ENCODE peak calls at places on chromosomes 3 and 15, in seven cellular contexts. L is aorta, R is T-helper 2 cell, G is glutamatergic neuron, C is mesothelial cell of epicardium, W is left ventricle myocardium inferior, V is kidney epithelial cell. K is an unnamed sample.

GRCh38 chr3:19147905-19148767 is at the start of gene KCNH8:
- DNase-seq in L (peak), R (no peak), G (peak), C (peak), W (no peak), V (no peak), K (no peak)

GRCh38 chr3:129934234-129935123 is 40.0 kb upstream of the TRH start:
- DNase-seq in L (no peak), R (no peak), G (peak), C (peak), W (no peak), V (no peak), K (peak)

GRCh38 chr3:115513411-115513800 is 109.9 kb upstream of the GAP43 start:
- DNase-seq in L (no peak), R (no peak), G (no peak), C (no peak), W (no peak), V (no peak), K (no peak)

GRCh38 chr15:28058082-28058481 is 41.0 kb downstream of the OCA2 start:
- DNase-seq in L (no peak), R (no peak), G (no peak), C (no peak), W (no peak), V (no peak), K (no peak)

GRCh38 chr15:59553879-59554735 is 57.5 kb upstream of the GCNT3 start:
- DNase-seq in L (no peak), R (no peak), G (no peak), C (no peak), W (no peak), V (peak), K (peak)

GRCh38 chr15:88894348-88894818 is 961 bp downstream of the HAPLN3 start:
- DNase-seq in L (peak), R (peak), G (peak), C (peak), W (peak), V (no peak), K (peak)

GRCh38 chr3:129383292-129383860 is 45.1 kb downstream of the EFCAB12 start:
- DNase-seq in L (peak), R (no peak), G (peak), C (peak), W (peak), V (peak), K (peak)

GRCh38 chr15:57920916-57921315 is 144.6 kb downstream of the ALDH1A2 start:
- DNase-seq in L (no peak), R (no peak), G (no peak), C (no peak), W (no peak), V (no peak), K (no peak)

GRCh38 chr3:61821823-61822251 is 260.5 kb downstream of the PTPRG start:
- DNase-seq in L (no peak), R (no peak), G (no peak), C (no peak), W (no peak), V (no peak), K (no peak)

GRCh38 chr15:39100106-39100505 is 480.8 kb upstream of the THBS1 start:
- DNase-seq in L (no peak), R (no peak), G (no peak), C (no peak), W (no peak), V (no peak), K (no peak)

GRCh38 chr15:40921949-40922607 is 7.1 kb upstream of the DLL4 start:
- DNase-seq in L (no peak), R (no peak), G (no peak), C (no peak), W (no peak), V (no peak), K (no peak)

GRCh38 chr15:79682285-79682684 is 214.5 kb downstream of the MTHFS start:
- DNase-seq in L (peak), R (no peak), G (no peak), C (peak), W (peak), V (no peak), K (no peak)

GRCh38 chr3:195855471-195856409 is 44.0 kb upstream of the MUC4 start:
- DNase-seq in L (no peak), R (no peak), G (no peak), C (no peak), W (no peak), V (no peak), K (no peak)

GRCh38 chr3:50340404-50341329 is at the start of gene RASSF1:
- DNase-seq in L (peak), R (peak), G (no peak), C (no peak), W (peak), V (no peak), K (no peak)

GRCh38 chr3:4823986-4824947 is 155.0 kb upstream of the BHLHE40 start:
- DNase-seq in L (no peak), R (no peak), G (no peak), C (no peak), W (no peak), V (no peak), K (no peak)

GRCh38 chr3:158522737-158523136 is 48.3 kb upstream of the MLF1 start:
- DNase-seq in L (no peak), R (no peak), G (no peak), C (no peak), W (no peak), V (no peak), K (no peak)

GRCh38 chr3:35772364-35773009 is 133.2 kb downstream of the ARPP21 start:
- DNase-seq in L (no peak), R (no peak), G (no peak), C (no peak), W (no peak), V (no peak), K (no peak)

GRCh38 chr3:71005797-71006321 is 577.7 kb downstream of the FOXP1 start:
- DNase-seq in L (no peak), R (no peak), G (no peak), C (no peak), W (no peak), V (no peak), K (no peak)

GRCh38 chr3:159775372-159775961 is 213.2 kb upstream of the IL12A start:
- DNase-seq in L (peak), R (no peak), G (no peak), C (no peak), W (peak), V (no peak), K (no peak)

GRCh38 chr3:46707601-46708011 is 6.4 kb downstream of the TMIE start:
- DNase-seq in L (peak), R (no peak), G (peak), C (no peak), W (peak), V (no peak), K (no peak)